ENCODE peak calls at places on chromosome 7, in ten cellular contexts. N is HEK293T; C is cerebellar cortex; B is fibroblast of lung; Q is effector memory CD8-positive, alpha-beta T cell; F is cardiac septum; L is A172; D is SW480; X is brain pericyte; H is NCI-H345. O is an unnamed sample.

GRCh38 chr7:78769551-78770101 is 683.8 kb downstream of the MAGI2 start:
- DNase-seq in L (no peak), B (no peak), F (no peak), C (peak; percentile 61), D (no peak), X (no peak), N (no peak), Q (no peak), H (peak; percentile 21), O (no peak)

GRCh38 chr7:44308741-44309270 is 16.6 kb downstream of the CAMK2B start:
- DNase-seq in C (no peak), N (no peak), D (no peak), F (peak; percentile 74), B (no peak), X (no peak), L (no peak), Q (no peak), H (no peak), O (no peak)

GRCh38 chr7:121755286-121755685 is 117.7 kb upstream of the PTPRZ1 start:
- DNase-seq in X (no peak), N (no peak), Q (no peak), C (no peak), H (no peak), F (no peak), B (no peak), D (no peak), L (peak; percentile 6), O (no peak)

GRCh38 chr7:150800576-150801241 is at the start of gene TMEM176A:
- DNase-seq in F (no peak), Q (no peak), X (no peak), B (no peak), N (no peak), C (no peak), H (no peak), L (no peak), D (no peak), O (no peak)

GRCh38 chr7:159057647-159058046 is 87.0 kb downstream of the VIPR2 start:
- DNase-seq in N (no peak), C (no peak), D (no peak), F (no peak), B (no peak), Q (no peak), L (no peak), H (no peak), X (no peak), O (no peak)

GRCh38 chr7:83677180-83677866 is 28.4 kb upstream of the SEMA3E start:
- DNase-seq in Q (no peak), D (peak; percentile 92), B (peak; percentile 96), F (no peak), X (peak; percentile 90), N (peak; percentile 32), H (peak; percentile 19), C (no peak), L (peak; percentile 98), O (no peak)

GRCh38 chr7:39592586-39592985 is 26.4 kb downstream of the YAE1 start:
- DNase-seq in B (peak; percentile 87), L (peak; percentile 72), H (no peak), N (no peak), D (no peak), X (no peak), Q (no peak), C (no peak), F (no peak), O (no peak)

GRCh38 chr7:110372685-110373084 is 718.2 kb upstream of the LRRN3 start:
- DNase-seq in F (no peak), Q (no peak), C (no peak), B (no peak), X (no peak), L (no peak), H (no peak), D (no peak), N (no peak), O (no peak)

GRCh38 chr7:36048902-36049240 is 104.2 kb upstream of the EEPD1 start:
- DNase-seq in D (no peak), H (no peak), C (no peak), N (no peak), Q (no peak), B (peak; percentile 51), F (no peak), L (no peak), X (no peak), O (no peak)

GRCh38 chr7:100053201-100053600 is 3.6 kb downstream of the ZSCAN21 start:
- DNase-seq in D (peak; percentile 88), B (peak; percentile 57), C (peak; percentile 63), H (peak; percentile 78), F (no peak), X (peak; percentile 37), Q (no peak), L (peak; percentile 78), N (peak; percentile 62), O (peak; percentile 53)

GRCh38 chr7:129225931-129226572 is 1.2 kb downstream of the AHCYL2 start:
- DNase-seq in H (no peak), N (no peak), Q (no peak), F (no peak), C (peak; percentile 60), B (no peak), D (peak; percentile 58), X (no peak), L (no peak), O (no peak)

GRCh38 chr7:28002638-28003037 is 178.0 kb downstream of the JAZF1 start:
- DNase-seq in H (no peak), L (peak; percentile 27), X (no peak), D (peak; percentile 17), Q (no peak), C (no peak), B (peak; percentile 23), N (no peak), F (no peak), O (no peak)

GRCh38 chr7:43553999-43554398 is 28.9 kb upstream of the STK17A start:
- DNase-seq in X (no peak), L (no peak), H (no peak), D (peak; percentile 79), F (no peak), B (peak; percentile 23), C (no peak), Q (no peak), N (no peak), O (no peak)

GRCh38 chr7:140678081-140678815 is 5.5 kb downstream of the ADCK2 start:
- DNase-seq in X (no peak), H (no peak), D (no peak), C (no peak), B (no peak), Q (no peak), L (no peak), N (no peak), F (peak; percentile 55), O (no peak)

GRCh38 chr7:156106107-156106426 is 293.8 kb upstream of the SHH start:
- DNase-seq in N (no peak), D (no peak), L (no peak), Q (no peak), B (no peak), C (no peak), F (peak; percentile 63), X (no peak), H (no peak), O (no peak)

GRCh38 chr7:99381664-99382075 is 7.1 kb downstream of the ARPC1B start:
- DNase-seq in X (no peak), D (no peak), N (no peak), Q (no peak), B (no peak), L (no peak), H (no peak), C (no peak), F (no peak), O (no peak)

GRCh38 chr7:28107960-28108359 is 72.6 kb downstream of the JAZF1 start:
- DNase-seq in N (no peak), F (no peak), X (no peak), D (no peak), B (peak; percentile 37), L (peak; percentile 75), Q (no peak), C (no peak), H (no peak), O (no peak)

GRCh38 chr7:101518348-101518747 is 110.7 kb downstream of the MYL10 start:
- DNase-seq in B (peak; percentile 42), X (no peak), D (peak; percentile 23), N (no peak), L (peak; percentile 31), H (no peak), Q (no peak), F (no peak), C (no peak), O (no peak)

GRCh38 chr7:6159524-6160011 is 112.9 kb downstream of the CYTH3 start:
- DNase-seq in D (no peak), L (no peak), H (no peak), C (no peak), N (no peak), Q (no peak), B (no peak), F (no peak), X (no peak), O (no peak)

GRCh38 chr7:130114776-130115175 is 44.4 kb downstream of the KLHDC10 start:
- DNase-seq in D (no peak), B (no peak), N (no peak), C (no peak), Q (no peak), X (no peak), L (no peak), H (no peak), F (no peak), O (no peak)

GRCh38 chr7:23333671-23334246 is 34.6 kb downstream of the MALSU1 start:
- DNase-seq in F (no peak), L (peak; percentile 91), D (no peak), N (no peak), C (no peak), H (no peak), X (peak; percentile 68), B (peak; percentile 96), Q (no peak), O (no peak)

GRCh38 chr7:151256410-151257045 is 8.0 kb upstream of the SMARCD3 start:
- DNase-seq in N (no peak), X (no peak), B (no peak), F (no peak), C (no peak), H (no peak), L (no peak), D (no peak), Q (no peak), O (no peak)

GRCh38 chr7:141666071-141666470 is 35.9 kb downstream of the DENND11 start:
- DNase-seq in X (no peak), F (no peak), C (no peak), D (no peak), L (no peak), Q (no peak), N (no peak), B (no peak), H (no peak), O (no peak)

GRCh38 chr7:27142562-27143021 is 889 bp downstream of the HOXA5 start:
- DNase-seq in X (no peak), C (no peak), N (no peak), H (no peak), B (no peak), L (no peak), D (no peak), F (peak; percentile 43), Q (no peak), O (no peak)

GRCh38 chr7:22809902-22810642 is 12.6 kb downstream of the TOMM7 start:
- DNase-seq in X (no peak), D (no peak), H (no peak), C (no peak), L (no peak), B (no peak), Q (no peak), F (no peak), N (no peak), O (no peak)

GRCh38 chr7:155998766-155999630 is 186.7 kb upstream of the SHH start:
- DNase-seq in L (no peak), N (no peak), X (no peak), B (no peak), D (no peak), F (peak; percentile 49), C (no peak), H (no peak), Q (no peak), O (no peak)

GRCh38 chr7:16712916-16713315 is 40.6 kb upstream of the TSPAN13 start:
- DNase-seq in H (no peak), D (no peak), Q (no peak), N (no peak), C (no peak), B (peak; percentile 88), X (no peak), L (peak; percentile 28), F (no peak), O (no peak)

GRCh38 chr7:71429116-71429515 is 297.2 kb downstream of the GALNT17 start:
- DNase-seq in D (no peak), Q (no peak), F (no peak), L (no peak), N (no peak), B (peak; percentile 23), H (no peak), X (no peak), C (no peak), O (no peak)